ENCODE peak calls at places on chromosome 10, in ten cellular contexts. J is brain microvascular endothelial cell; B is naive thymus-derived CD4-positive, alpha-beta T cell; Q is stomach; D is spleen; N is mammary epithelial cell; L is fibroblast of lung; S is neuronal stem cell; R is astrocyte; K is aorta. C is an unnamed sample.

GRCh38 chr10:132814469-132814856 is 28.5 kb upstream of the NKX6-2 start:
- DNase-seq in B (no peak), S (no peak), K (peak; percentile 64), Q (no peak), N (no peak), L (no peak), R (no peak), J (no peak), D (peak; percentile 59), C (peak; percentile 40)

GRCh38 chr10:86357041-86357440 is 9.6 kb downstream of the GRID1 start:
- DNase-seq in B (no peak), N (no peak), J (no peak), Q (no peak), D (peak; percentile 57), R (no peak), S (no peak), L (no peak), K (peak; percentile 54), C (no peak)

GRCh38 chr10:104300002-104300735 is 31.2 kb downstream of the GSTO2 start:
- DNase-seq in D (no peak), J (peak; percentile 99), K (peak; percentile 86), R (peak; percentile 99), S (no peak), Q (no peak), N (peak; percentile 74), B (peak; percentile 64), L (peak; percentile 100), C (peak; percentile 52)

GRCh38 chr10:9260690-9261089 is 1206.2 kb downstream of the GATA3 start:
- DNase-seq in L (no peak), N (no peak), Q (no peak), J (no peak), S (no peak), B (no peak), R (no peak), K (no peak), D (no peak), C (no peak)

GRCh38 chr10:28254290-28254985 is 48.4 kb downstream of the MPP7 start:
- DNase-seq in J (peak; percentile 77), B (no peak), L (peak; percentile 13), N (peak; percentile 91), K (no peak), R (peak; percentile 89), Q (no peak), S (no peak), D (no peak), C (peak; percentile 24)

GRCh38 chr10:45416603-45417002 is 42.6 kb downstream of the ALOX5 start:
- DNase-seq in S (no peak), Q (no peak), D (no peak), B (no peak), R (no peak), N (no peak), J (no peak), K (no peak), L (no peak), C (no peak)

GRCh38 chr10:56222237-56222636 is 138.8 kb downstream of the ZWINT start:
- DNase-seq in B (no peak), Q (no peak), L (no peak), K (no peak), N (no peak), D (no peak), R (no peak), J (no peak), S (no peak), C (no peak)

GRCh38 chr10:102431452-102432124 is 786 bp downstream of the CUEDC2 start:
- DNase-seq in Q (no peak), K (no peak), L (peak; percentile 51), R (no peak), J (no peak), N (no peak), S (no peak), B (no peak), D (no peak), C (no peak)

GRCh38 chr10:11793762-11794479 is 29.2 kb upstream of the PROSER2 start:
- DNase-seq in N (peak; percentile 40), B (no peak), S (no peak), J (peak; percentile 81), Q (no peak), K (peak; percentile 50), L (peak; percentile 26), D (no peak), R (peak; percentile 72), C (no peak)

GRCh38 chr10:106696239-106696638 is 468.3 kb downstream of the SORCS1 start:
- DNase-seq in R (no peak), L (no peak), D (no peak), Q (no peak), J (no peak), S (no peak), B (no peak), N (no peak), K (no peak), C (no peak)

GRCh38 chr10:102612964-102613275 is 31.4 kb upstream of the TRIM8 start:
- DNase-seq in D (peak; percentile 66), R (no peak), K (no peak), S (no peak), Q (no peak), J (no peak), B (peak; percentile 68), L (no peak), N (no peak), C (no peak)

GRCh38 chr10:1360011-1360580 is 303.9 kb downstream of the WDR37 start:
- DNase-seq in N (no peak), R (no peak), L (no peak), B (no peak), S (peak; percentile 14), Q (no peak), K (no peak), D (no peak), J (no peak), C (no peak)

GRCh38 chr10:78556700-78557432 is 511.9 kb upstream of the ZMIZ1 start:
- DNase-seq in L (no peak), Q (no peak), R (no peak), N (no peak), K (no peak), J (no peak), D (no peak), B (no peak), S (no peak), C (no peak)

GRCh38 chr10:45181483-45181882 is 133.9 kb downstream of the OR13A1 start:
- DNase-seq in J (peak; percentile 13), R (peak; percentile 41), Q (no peak), K (peak; percentile 80), B (no peak), N (no peak), L (peak; percentile 66), D (no peak), S (no peak), C (no peak)

GRCh38 chr10:114471906-114472873 is 67.9 kb upstream of the AFAP1L2 start:
- DNase-seq in N (no peak), Q (peak; percentile 54), D (no peak), J (no peak), L (no peak), B (no peak), R (no peak), S (no peak), K (no peak), C (no peak)

GRCh38 chr10:95832216-95833037 is 75.3 kb upstream of the CC2D2B start:
- DNase-seq in B (no peak), D (peak; percentile 77), R (no peak), J (no peak), S (no peak), Q (no peak), K (no peak), N (no peak), L (no peak), C (no peak)
- H3K27ac ChIP-seq in B (no peak overlapping the region), D (peak overlapping the region; percentile 83), R (no peak overlapping the region), J (no peak overlapping the region), S (no peak overlapping the region), Q (peak overlapping the region; percentile 69), K (peak overlapping the region; percentile 82), N (no peak overlapping the region), L (no peak overlapping the region), C (no peak overlapping the region)

DNA sequence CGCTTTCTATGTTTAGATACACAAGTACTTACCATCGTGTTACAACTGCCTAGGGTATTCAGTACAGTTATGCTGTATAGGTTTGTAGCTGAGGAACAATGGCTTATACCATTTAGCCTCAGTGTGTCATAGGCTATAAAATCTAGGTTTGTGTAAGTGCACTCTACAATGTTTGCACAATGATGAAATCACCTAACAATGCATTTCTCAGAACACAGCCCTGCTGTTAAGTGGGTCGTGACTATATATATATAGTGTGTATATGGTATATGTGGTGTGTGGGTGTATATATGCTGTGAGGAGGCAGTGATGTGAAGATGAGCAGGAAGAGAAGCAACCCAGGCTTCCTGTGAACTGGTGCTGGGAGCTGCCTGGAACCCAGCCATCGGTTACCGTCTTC is 65.6 kb upstream of the MKI67 start:
- DNase-seq in D (no peak), B (no peak), N (no peak), R (no peak), Q (no peak), S (no peak), J (no peak), L (no peak), K (no peak), C (no peak)
- H3K36me3 ChIP-seq in D (no peaks in the 10 kb centered on the region), B (no peaks in the 10 kb centered on the region), N (no peaks in the 10 kb centered on the region), R (no peaks in the 10 kb centered on the region), Q (no peaks in the 10 kb centered on the region), S (no peaks in the 10 kb centered on the region), J (no peaks in the 10 kb centered on the region), L (no peaks in the 10 kb centered on the region), K (no peaks in the 10 kb centered on the region), C (no peaks in the 10 kb centered on the region)

DNA sequence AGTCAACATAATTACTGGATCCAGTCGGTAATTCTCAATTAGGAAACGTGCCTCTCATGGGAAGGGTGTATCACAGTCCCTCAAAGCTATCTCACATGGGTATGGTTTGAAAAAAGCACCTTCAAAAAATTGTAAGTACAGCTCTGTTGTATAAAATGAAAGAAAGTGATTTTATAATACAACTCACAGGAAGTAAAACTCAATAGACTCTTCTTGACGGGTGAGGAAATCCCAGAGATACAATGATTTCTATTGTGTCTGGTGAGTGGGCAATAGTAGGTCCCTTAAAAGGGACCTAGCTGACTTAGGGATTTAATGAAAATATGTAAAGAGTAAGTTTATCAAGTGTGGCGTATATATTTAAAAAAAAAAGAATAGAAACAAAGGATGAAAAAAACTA is 27.0 kb downstream of the TASOR2 start:
- DNase-seq in Q (no peak), S (no peak), B (no peak), R (no peak), N (peak; percentile 39), D (no peak), J (no peak), L (no peak), K (no peak), C (no peak)
- H3K4me3 ChIP-seq in Q (no peak overlapping the region), S (no peak overlapping the region), B (peak overlapping the region; percentile 32), R (no peak overlapping the region), N (peak overlapping the region; percentile 17), D (no peak overlapping the region), J (no peak overlapping the region), L (no peak overlapping the region), K (no peak overlapping the region), C (peak overlapping the region; percentile 44)

DNA sequence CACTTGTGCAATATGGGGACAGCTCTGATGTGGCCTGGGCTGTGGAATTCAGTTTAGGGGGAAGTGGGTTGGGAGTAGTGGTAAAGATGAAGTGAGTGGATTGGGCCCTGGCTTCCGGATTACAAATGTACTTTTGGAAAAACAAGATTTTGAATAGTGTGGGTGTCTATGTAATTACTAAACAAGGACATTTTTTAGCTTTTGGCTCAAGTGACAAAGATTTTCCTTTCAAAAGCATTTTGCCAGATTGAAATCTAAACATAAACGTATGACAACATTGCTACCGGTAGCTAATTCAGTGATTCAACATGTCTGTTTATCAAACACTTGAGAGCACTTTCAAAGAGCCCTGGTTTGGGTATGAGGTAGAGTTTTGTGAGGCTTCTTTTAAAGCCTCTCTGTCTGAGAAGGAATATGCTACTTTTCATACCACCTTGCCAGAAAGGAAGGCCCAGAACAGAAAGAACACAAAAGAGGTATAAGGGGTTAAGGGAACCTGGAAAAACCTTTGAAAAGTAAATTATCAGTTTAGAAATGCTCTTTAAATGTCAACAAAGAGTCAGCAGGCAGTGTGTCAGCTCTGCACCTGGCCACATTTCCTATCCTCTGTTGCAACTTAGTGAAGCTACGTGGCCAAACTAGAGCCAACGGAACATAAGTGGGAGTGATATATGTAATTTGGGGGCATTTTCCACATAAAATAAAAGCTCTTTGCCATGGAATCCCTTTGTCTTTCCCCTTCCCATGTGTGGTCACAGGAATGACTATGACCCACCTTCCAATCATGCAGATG is 516.1 kb downstream of the NRG3 start:
- DNase-seq in R (no peak), Q (no peak), J (no peak), K (no peak), B (no peak), S (no peak), N (no peak), L (no peak), D (no peak), C (no peak)
- H3K27ac ChIP-seq in R (no peak overlapping the region), Q (no peak overlapping the region), J (no peak overlapping the region), K (no peak overlapping the region), B (no peak overlapping the region), S (no peak overlapping the region), N (no peak overlapping the region), L (no peak overlapping the region), D (no peak overlapping the region), C (no peak overlapping the region)